ENCODE peak calls at places on chromosome 22, in six cellular contexts. C is HepG2, N is H1, J is GM12891, X is K562, K is GM12878. I is an unnamed sample.

GRCh38 chr22:44429941-44430587 is 68.0 kb downstream of the RTL6 start:
- DNase-seq in K (no peak), J (no peak), N (no peak), C (no peak), X (no peak), I (no peak)

GRCh38 chr22:24812950-24813349 is 6.9 kb downstream of the SGSM1 start:
- DNase-seq in C (no peak), J (no peak), X (no peak), N (no peak), K (no peak), I (no peak)

GRCh38 chr22:49084203-49084602 is 743.5 kb downstream of the BRD1 start:
- DNase-seq in J (no peak), X (peak; percentile 12), C (no peak), K (no peak), N (no peak), I (no peak)

GRCh38 chr22:43015677-43016042 is 711 bp upstream of the PACSIN2 start:
- DNase-seq in J (no peak), N (no peak), K (no peak), C (no peak), X (no peak), I (no peak)

GRCh38 chr22:23068096-23068831 is 2.1 kb upstream of the GNAZ start:
- DNase-seq in K (no peak), X (no peak), C (no peak), J (no peak), N (no peak), I (no peak)

GRCh38 chr22:33823552-33823951 is 96.7 kb downstream of the LARGE1 start:
- DNase-seq in X (no peak), K (no peak), N (no peak), C (peak; percentile 69), J (no peak), I (no peak)

GRCh38 chr22:44497218-44497903 is 672 bp downstream of the RTL6 start:
- DNase-seq in X (peak; percentile 8), C (no peak), N (no peak), J (peak; percentile 39), K (no peak), I (no peak)

GRCh38 chr22:43101306-43101705 is 9.2 kb upstream of the BIK start:
- DNase-seq in J (no peak), N (no peak), C (no peak), K (no peak), X (peak; percentile 70), I (no peak)

GRCh38 chr22:20239063-20239950 is 28.8 kb downstream of the RTN4R start:
- DNase-seq in J (no peak), C (no peak), K (no peak), N (no peak), X (peak; percentile 63), I (no peak)

GRCh38 chr22:23566716-23567475 is 13.2 kb downstream of the IGLL1 start:
- DNase-seq in J (no peak), K (no peak), C (no peak), N (no peak), X (no peak), I (no peak)

GRCh38 chr22:17157714-17158113 is 1.4 kb downstream of the HDHD5 start:
- DNase-seq in X (no peak), J (no peak), K (no peak), C (no peak), N (no peak), I (no peak)

GRCh38 chr22:17159504-17159951 is 451 bp upstream of the HDHD5 start:
- DNase-seq in J (peak; percentile 39), X (no peak), C (no peak), K (no peak), N (no peak), I (no peak)

GRCh38 chr22:17155941-17156340 is 3.1 kb downstream of the HDHD5 start:
- DNase-seq in N (no peak), J (no peak), X (peak; percentile 61), C (no peak), K (no peak), I (no peak)

GRCh38 chr22:17158176-17158567 is 905 bp downstream of the HDHD5 start:
- DNase-seq in X (no peak), N (no peak), C (no peak), J (no peak), K (no peak), I (no peak)

GRCh38 chr22:17158568-17159503 is at the start of gene HDHD5:
- DNase-seq in N (peak; percentile 50), J (peak; percentile 88), X (peak; percentile 92), C (no peak), K (no peak), I (peak; percentile 88)
- TF ChIP-seq POLR2A in N (no peak), J (no peak), X (peak; percentile 54), C (no peak), K (peak; percentile 47), I (peak; percentile 33)

DNA sequence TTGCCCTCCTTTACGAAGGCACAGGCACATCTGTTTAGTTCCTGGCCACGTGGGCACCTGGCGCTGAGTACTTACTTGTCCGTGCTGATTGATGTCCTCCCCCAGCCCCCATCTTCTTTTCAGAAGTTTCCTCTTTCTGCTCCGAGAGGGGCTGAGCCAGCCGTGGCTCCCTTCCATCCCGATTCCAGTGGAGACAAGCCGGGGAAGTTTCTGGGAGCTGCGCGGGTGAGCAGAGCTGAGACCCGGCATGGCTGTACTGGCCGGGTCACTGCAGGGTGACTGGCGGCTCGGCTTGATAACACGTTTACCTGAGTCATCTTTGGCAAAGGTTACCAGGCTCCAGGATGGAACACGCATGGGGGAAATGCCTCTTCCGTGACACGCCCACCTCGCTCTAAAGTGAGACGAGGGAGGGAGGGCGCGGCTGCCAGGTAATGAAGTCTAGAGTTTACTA is 45.4 kb upstream of the ATXN10 start:
- DNase-seq in K (no peak), N (no peak), C (peak; percentile 55), J (no peak), X (no peak), I (no peak)
- TF ChIP-seq POLR2AphosphoS5 in K (no peak), N (no peak), C (no peak), J (no peak), X (no peak), I (no peak)

GRCh38 chr22:37062657-37063381 is 11.3 kb downstream of the KCTD17 start:
- DNase-seq in K (no peak), N (no peak), J (no peak), C (no peak), X (no peak), I (no peak)

GRCh38 chr22:37063436-37064420 is 12.2 kb downstream of the KCTD17 start:
- DNase-seq in J (no peak), X (no peak), K (no peak), N (no peak), C (no peak), I (no peak)

GRCh38 chr22:37060801-37061610 is 9.5 kb downstream of the KCTD17 start:
- DNase-seq in C (no peak), N (no peak), X (no peak), J (peak; percentile 78), K (no peak), I (peak; percentile 71)

GRCh38 chr22:37061611-37062365 is 10.2 kb downstream of the KCTD17 start:
- DNase-seq in N (no peak), K (no peak), X (no peak), C (no peak), J (no peak), I (no peak)

GRCh38 chr22:37062366-37062655 is 10.8 kb downstream of the KCTD17 start:
- DNase-seq in X (no peak), J (no peak), K (no peak), C (no peak), N (no peak), I (no peak)
- TF ChIP-seq TAF1 in X (no peak), J (no peak), K (no peak), C (no peak), N (no peak), I (no peak)

GRCh38 chr22:26342719-26343449 is 86.2 kb upstream of the ASPHD2 start:
- DNase-seq in N (no peak), C (no peak), J (no peak), X (no peak), K (no peak), I (no peak)
- TF ChIP-seq POLR2A in N (no peak), C (no peak), J (no peak), X (no peak), K (no peak), I (no peak)

GRCh38 chr22:36465232-36466021 is 16.0 kb downstream of the TXN2 start:
- DNase-seq in J (no peak), N (no peak), K (no peak), C (peak; percentile 31), X (no peak), I (no peak)
- TF ChIP-seq POLR2AphosphoS5 in J (no peak), N (no peak), K (no peak), C (no peak), X (no peak), I (no peak)

GRCh38 chr22:46934746-46935491 is 172.5 kb downstream of the TBC1D22A start:
- DNase-seq in X (peak; percentile 90), C (peak; percentile 84), N (no peak), K (peak; percentile 17), J (no peak), I (no peak)
- TF ChIP-seq TAF1 in X (peak; percentile 27), C (no peak), N (no peak), K (no peak), J (no peak), I (no peak)

GRCh38 chr22:40077646-40078016 is 82.9 kb downstream of the FAM83F start:
- DNase-seq in N (no peak), J (no peak), K (no peak), C (no peak), X (no peak), I (no peak)
- TF ChIP-seq POLR2A in N (no peak), J (no peak), K (no peak), C (no peak), X (no peak), I (no peak)

DNA sequence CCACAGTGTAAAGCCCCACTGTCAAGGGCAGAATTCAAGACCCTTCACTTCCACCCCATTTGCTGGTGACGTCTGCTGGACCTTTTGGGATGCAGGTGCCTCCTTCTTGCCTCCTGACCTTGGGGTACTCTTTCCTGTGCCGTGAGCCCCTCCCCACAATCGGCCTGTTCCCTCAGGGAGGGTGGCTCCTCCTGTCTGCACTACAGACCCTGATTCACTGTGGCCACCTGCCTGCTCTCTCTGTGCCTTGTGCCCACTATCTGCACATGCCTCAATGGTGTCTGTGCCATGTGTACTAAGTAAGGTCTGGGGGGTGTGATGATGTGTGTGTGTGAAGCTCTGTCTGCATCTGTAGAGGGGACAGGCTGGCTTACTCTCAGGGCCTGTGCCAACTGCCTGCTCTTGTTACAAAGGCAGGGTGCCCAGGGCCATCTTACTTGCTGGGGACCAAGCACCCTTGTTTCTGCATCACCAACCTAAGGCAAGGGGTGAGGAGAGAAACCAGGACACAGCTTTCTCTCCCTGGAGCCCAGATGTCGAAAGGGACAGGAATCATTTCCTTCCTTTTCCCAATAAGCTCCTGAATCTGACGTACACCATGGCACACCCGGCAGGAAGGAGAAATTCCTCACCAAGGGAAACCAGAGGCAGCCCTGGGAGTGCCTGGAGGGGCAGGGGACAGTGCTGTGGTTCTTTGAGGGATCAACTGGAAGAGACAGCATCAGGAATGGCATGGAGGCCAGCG is 3.7 kb downstream of the PPM1F start:
- DNase-seq in C (no peak), K (no peak), J (no peak), N (no peak), X (no peak), I (no peak)
- TF ChIP-seq POLR2AphosphoS5 in C (no peak), K (no peak), J (no peak), N (no peak), X (no peak), I (no peak)

I was measured in GM12892.